ENCODE peak calls at places on chromosomes 1 and 21, in five cellular contexts. A, W, P, O and V are unnamed samples.

GRCh38 chr1:66436378-66437135 is 97.4 kb upstream of the SGIP1 start:
- DNase-seq in W (peak), O (peak), P (no peak), A (no peak), V (no peak)

GRCh38 chr21:46207006-46207919 is 21.3 kb downstream of the LSS start:
- DNase-seq in O (no peak), A (no peak), P (no peak), W (no peak), V (no peak)

GRCh38 chr1:6235302-6235680 is 473 bp downstream of the ICMT start:
- DNase-seq in W (no peak), O (no peak), P (no peak), A (peak), V (no peak)

GRCh38 chr21:35683620-35684019 is 376.7 kb downstream of the SETD4 start:
- DNase-seq in O (no peak), P (no peak), W (no peak), A (no peak), V (no peak)

GRCh38 chr1:118928739-118929554 is 59.2 kb downstream of the TBX15 start:
- DNase-seq in O (no peak), P (peak), A (peak), W (peak), V (no peak)

GRCh38 chr1:66207484-66207883 is 326.5 kb upstream of the SGIP1 start:
- DNase-seq in A (no peak), P (no peak), O (no peak), W (peak), V (no peak)

GRCh38 chr21:44428281-44428942 is 26.9 kb upstream of the LRRC3 start:
- DNase-seq in O (no peak), A (peak), W (no peak), P (peak), V (peak)

GRCh38 chr1:201648911-201649775 is 110.2 kb downstream of the NAV1 start:
- DNase-seq in O (no peak), W (peak), P (no peak), A (peak), V (peak)

GRCh38 chr1:150281221-150281757 is 1.1 kb upstream of the CIART start:
- DNase-seq in A (peak), P (no peak), O (no peak), W (peak), V (peak)

GRCh38 chr1:215878128-215878527 is 311.0 kb downstream of the KCTD3 start:
- DNase-seq in P (no peak), O (no peak), A (no peak), W (peak), V (no peak)

DNA sequence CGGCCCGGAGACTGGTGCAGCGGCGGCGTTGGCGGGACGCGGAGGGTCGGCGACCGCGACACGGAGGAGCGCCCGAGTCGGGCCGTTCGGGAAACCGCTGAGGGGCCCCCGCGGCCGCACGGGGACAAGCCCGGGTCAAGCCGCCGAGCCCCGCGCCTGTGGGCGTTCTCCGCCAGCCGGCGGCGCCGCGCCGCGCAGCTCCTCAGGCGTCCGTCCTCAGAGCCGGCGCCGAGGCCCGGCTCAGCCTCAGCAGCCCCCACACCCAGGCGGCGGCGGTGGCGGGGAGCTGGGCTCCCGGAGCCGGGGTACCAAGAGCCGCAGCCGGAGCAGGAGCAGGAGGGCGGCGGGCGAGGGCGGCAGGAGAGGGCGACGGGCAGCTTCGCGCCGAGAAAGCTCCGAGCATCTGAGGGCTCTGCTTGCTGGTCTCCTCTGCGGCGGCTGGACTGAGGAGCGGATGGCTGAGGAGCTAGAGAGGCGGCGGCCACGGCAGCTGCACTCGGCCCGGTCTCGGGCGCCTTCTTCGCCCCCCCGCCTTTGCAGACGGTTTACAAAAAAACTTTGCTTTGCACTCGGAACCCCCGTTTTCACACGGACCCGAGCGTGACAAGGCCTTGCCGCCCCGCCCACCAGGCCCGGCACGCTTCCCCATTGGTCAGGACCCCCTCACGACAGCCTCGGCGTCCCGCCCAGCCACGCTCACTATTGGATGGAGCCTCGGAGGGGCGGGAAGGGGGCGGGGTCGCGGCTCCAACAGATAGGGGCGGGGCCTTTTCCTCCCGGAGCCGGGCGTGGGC is at the start of gene SLC30A1:
- DNase-seq in O (peak), A (peak), P (peak), W (peak), V (peak)
- TF ChIP-seq SMC3 in O (no peak), A (no peak), P (no peak), W (no peak), V (no peak)

DNA sequence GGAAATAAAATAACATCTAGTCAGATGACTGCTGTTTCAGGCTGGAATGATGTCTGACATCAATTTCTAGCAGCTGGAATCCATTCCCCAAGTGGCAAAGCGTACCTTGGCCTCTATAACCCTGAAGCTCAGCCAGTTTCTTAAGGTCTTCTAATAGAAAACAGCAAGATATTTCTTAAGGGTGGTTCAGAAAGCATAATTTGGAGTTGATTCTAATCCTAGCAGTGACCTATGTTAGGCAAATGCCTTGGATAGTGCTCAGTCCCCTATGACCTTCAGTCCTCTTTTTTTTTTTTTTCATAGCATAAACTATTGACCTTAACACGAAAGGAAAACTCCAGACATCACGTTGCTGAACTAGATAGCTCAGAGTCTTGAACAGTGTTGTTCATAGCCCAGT is 56.5 kb downstream of the LAMC2 start:
- DNase-seq in P (no peak), O (no peak), W (no peak), A (no peak), V (no peak)
- H3K9ac ChIP-seq in P (no peak), O (no peak), W (no peak), A (no peak), V (no peak)

DNA sequence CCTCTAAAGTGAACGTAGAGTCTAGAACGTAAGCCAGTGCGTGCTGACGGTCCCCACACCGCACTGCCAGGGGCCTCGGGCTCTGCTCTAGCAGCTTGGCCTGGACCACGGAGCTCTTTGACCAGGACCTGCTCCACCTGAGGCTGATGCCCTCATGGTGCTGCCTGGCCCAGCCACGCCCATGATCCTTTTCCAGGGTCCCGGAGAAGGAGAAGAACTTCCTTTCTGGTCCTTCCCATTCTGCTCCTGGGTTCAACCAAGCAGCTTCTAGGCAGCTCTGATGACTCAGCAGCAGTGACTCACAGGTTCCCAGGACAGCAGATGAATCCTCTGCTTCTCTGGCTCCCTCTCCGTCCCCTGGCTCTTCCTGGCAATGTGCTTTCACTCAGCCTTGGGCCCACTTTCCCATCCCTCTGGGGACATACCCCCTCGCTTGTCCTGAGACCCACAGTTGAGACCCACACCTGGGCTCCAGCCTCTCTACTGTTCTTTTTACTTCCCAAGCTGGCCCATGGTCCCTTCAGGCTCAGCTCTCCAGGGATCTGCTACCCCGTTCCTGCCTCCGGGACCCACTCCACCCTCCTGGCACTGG is 246.3 kb upstream of the RAB4A start:
- DNase-seq in W (peak), P (peak), A (peak), O (no peak), V (no peak)
- TF ChIP-seq MXI1 in W (no peak), P (no peak), A (no peak), O (no peak), V (no peak)

DNA sequence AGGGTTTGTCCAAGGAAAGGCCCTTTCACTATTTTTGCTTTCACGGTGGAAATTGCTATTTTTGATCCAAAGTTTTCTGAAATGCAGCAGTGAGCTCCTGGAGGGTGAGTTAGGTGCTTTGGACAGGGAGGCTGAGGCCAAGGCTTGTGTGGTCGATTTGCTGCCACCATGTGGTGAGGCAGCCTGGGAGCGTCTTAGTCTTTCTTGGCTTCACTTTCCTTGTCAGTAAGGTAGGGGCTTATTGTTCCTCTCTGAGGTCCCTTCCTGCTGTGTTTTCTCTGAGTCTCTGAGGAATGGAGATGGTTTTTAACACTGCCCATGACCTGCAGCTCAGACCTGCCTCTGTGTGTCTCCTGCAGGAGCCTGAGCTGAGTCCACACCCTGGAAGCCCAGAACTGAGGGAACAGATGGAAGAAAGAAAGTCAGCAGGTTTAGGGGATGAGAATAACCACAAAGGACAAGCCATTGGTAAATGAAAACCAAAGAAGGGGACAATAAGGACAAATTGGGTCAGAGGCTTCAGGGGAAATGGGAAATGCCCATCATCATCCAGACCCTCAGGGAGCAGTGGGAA is 20.1 kb upstream of the S100A10 start:
- DNase-seq in P (no peak), O (no peak), W (peak), A (peak), V (no peak)
- TF ChIP-seq SMC3 in P (peak), O (peak), W (peak), A (peak), V (peak)